ENCODE peak calls at places on chromosomes 7 and 10, in nine cellular contexts. H is activated T-helper 1 cell treated with anti-CD3 and anti-CD28 coated beads, Interleukin-12 subunit alpha, Interleukin-12 subunit beta, Interleukin-2, Interleukin-4 antibody, amounts not matched to agents 30 ng/mL and 10 ng/mL and 1 ng/mL, durations not matched to agents 14 hours and 24 hours and 36 hours; J is body of pancreas; W is activated CD4-positive, CD25-positive, alpha-beta regulatory T cell; X is NCI-H460; S is anterior cingulate cortex; P is GM23248; E is GM10248; M is AG20443. D is an unnamed sample.

GRCh38 chr10:36114913-36115312 is 472.8 kb upstream of the FZD8 start:
- DNase-seq in W (no peak), X (no peak), J (peak; percentile 15), M (peak; percentile 20), H (no peak), P (peak; percentile 24), E (no peak), S (no peak), D (no peak)

GRCh38 chr10:27844223-27844622 is 98.6 kb upstream of the MKX start:
- DNase-seq in W (no peak), J (peak; percentile 29), P (no peak), E (no peak), M (no peak), X (no peak), H (no peak), S (no peak), D (no peak)

GRCh38 chr7:155009570-155010157 is 6.7 kb upstream of the PAXIP1 start:
- DNase-seq in E (no peak), P (no peak), W (no peak), J (peak; percentile 11), S (no peak), M (no peak), X (peak; percentile 12), H (no peak), D (no peak)

GRCh38 chr7:131961281-131961680 is 404.9 kb upstream of the PODXL start:
- DNase-seq in M (no peak), P (no peak), H (no peak), J (no peak), W (no peak), S (no peak), E (no peak), X (no peak), D (no peak)

GRCh38 chr10:69802424-69803161 is 887 bp downstream of the COL13A1 start:
- DNase-seq in W (no peak), P (peak; percentile 70), E (no peak), J (no peak), X (no peak), H (no peak), M (peak; percentile 76), S (no peak), D (no peak)

GRCh38 chr10:110399163-110400094 is 94.7 kb upstream of the SMNDC1 start:
- DNase-seq in H (no peak), S (no peak), E (no peak), X (peak; percentile 98), J (peak; percentile 70), W (no peak), P (peak; percentile 98), M (peak; percentile 88), D (no peak)

GRCh38 chr10:76160758-76161555 is 729.5 kb downstream of the LRMDA start:
- DNase-seq in E (no peak), W (no peak), H (no peak), P (peak; percentile 32), X (no peak), S (no peak), M (peak; percentile 22), J (no peak), D (no peak)

GRCh38 chr7:356691-357462 is 66.9 kb downstream of the FOXL3 start:
- DNase-seq in J (no peak), E (no peak), W (no peak), H (no peak), S (no peak), M (no peak), X (no peak), P (no peak), D (no peak)

GRCh38 chr7:156818133-156818532 is 74.8 kb downstream of the LMBR1 start:
- DNase-seq in S (no peak), W (no peak), M (no peak), X (no peak), E (no peak), J (no peak), H (no peak), P (no peak), D (no peak)

GRCh38 chr10:112953760-112954159 is 3.7 kb downstream of the TCF7L2 start:
- DNase-seq in W (no peak), X (peak; percentile 41), H (no peak), E (no peak), P (peak; percentile 69), S (no peak), M (no peak), J (no peak), D (no peak)

GRCh38 chr10:62594093-62594520 is 210.4 kb upstream of the ADO start:
- DNase-seq in P (peak; percentile 73), E (peak; percentile 54), X (peak; percentile 63), W (peak; percentile 1), J (peak; percentile 54), S (peak; percentile 10), H (peak; percentile 27), M (peak; percentile 73), D (peak; percentile 56)

GRCh38 chr10:77287647-77288120 is 349.9 kb downstream of the KCNMA1 start:
- DNase-seq in S (no peak), P (no peak), M (no peak), J (peak; percentile 59), X (no peak), E (no peak), W (no peak), H (no peak), D (no peak)

D was measured in transverse colon.